ENCODE peak calls at places on chromosome 20, in six cellular contexts. G is activated gamma-delta T cell treated with anti-CD3 and anti-CD28 coated beads, Interleukin-2, amount 50 U/mL, for 16 hours; C is hepatic stellate cell; W is HCEC 1CT; U is breast epithelium; Q is NCI-H2029. S is an unnamed sample.

GRCh38 chr20:4546786-4547185 is 174.9 kb upstream of the PRND start:
- DNase-seq in U (no peak), W (peak; percentile 92), Q (no peak), C (peak; percentile 43), G (no peak), S (no peak)

GRCh38 chr20:62238569-62239277 is 402 bp downstream of the OSBPL2 start:
- DNase-seq in W (no peak), Q (peak; percentile 17), U (no peak), C (peak; percentile 55), G (no peak), S (no peak)

GRCh38 chr20:14959506-14960493 is 622.4 kb upstream of the FLRT3 start:
- DNase-seq in W (no peak), G (no peak), U (no peak), Q (no peak), C (no peak), S (no peak)

GRCh38 chr20:23686046-23686750 is 2.6 kb downstream of the CST4 start:
- DNase-seq in C (no peak), Q (no peak), U (no peak), W (no peak), G (no peak), S (no peak)

GRCh38 chr20:53792946-53793536 is 199.4 kb upstream of the ZNF217 start:
- DNase-seq in U (no peak), Q (no peak), G (no peak), C (no peak), W (no peak), S (no peak)

GRCh38 chr20:50459124-50459918 is 50.9 kb upstream of the PTPN1 start:
- DNase-seq in C (no peak), U (no peak), Q (no peak), G (no peak), W (no peak), S (no peak)

GRCh38 chr20:44188752-44189151 is 1.8 kb upstream of the JPH2 start:
- DNase-seq in C (no peak), W (no peak), U (no peak), G (no peak), Q (no peak), S (no peak)

GRCh38 chr20:37920679-37921322 is 17.9 kb downstream of the VSTM2L start:
- DNase-seq in U (no peak), C (no peak), G (no peak), W (no peak), Q (no peak), S (no peak)

GRCh38 chr20:36666181-36666740 is 20.3 kb upstream of the SLA2 start:
- DNase-seq in G (no peak), C (no peak), W (no peak), Q (no peak), U (no peak), S (no peak)

GRCh38 chr20:48006036-48006833 is 221.0 kb upstream of the SULF2 start:
- DNase-seq in C (no peak), W (no peak), G (no peak), Q (no peak), U (no peak), S (no peak)

GRCh38 chr20:58523072-58523681 is 8.0 kb upstream of the APCDD1L start:
- DNase-seq in U (no peak), Q (no peak), G (no peak), W (no peak), C (no peak), S (no peak)

GRCh38 chr20:25340380-25340779 is 50.3 kb downstream of the ABHD12 start:
- DNase-seq in G (no peak), Q (no peak), C (no peak), U (no peak), W (no peak), S (no peak)

GRCh38 chr20:53952528-53953096 is 117.8 kb downstream of the BCAS1 start:
- DNase-seq in Q (no peak), C (no peak), U (no peak), G (no peak), W (no peak), S (no peak)

GRCh38 chr20:44691424-44692423 is 23.4 kb upstream of the CCN5 start:
- DNase-seq in U (no peak), Q (no peak), G (no peak), W (no peak), C (no peak), S (no peak)

GRCh38 chr20:44979090-44979621 is 12.8 kb downstream of the STK4 start:
- DNase-seq in C (peak; percentile 36), U (no peak), Q (no peak), G (no peak), W (peak; percentile 23), S (no peak)

GRCh38 chr20:38434310-38434741 is 802 bp downstream of the SNHG17 start:
- DNase-seq in W (no peak), U (no peak), G (no peak), C (no peak), Q (no peak), S (no peak)

GRCh38 chr20:39047417-39047985 is 85.4 kb downstream of the DHX35 start:
- DNase-seq in U (no peak), G (no peak), Q (no peak), W (no peak), C (no peak), S (no peak)

GRCh38 chr20:35129647-35130069 is 17.5 kb downstream of the EDEM2 start:
- DNase-seq in W (peak; percentile 65), Q (peak; percentile 1), U (no peak), G (no peak), C (no peak), S (no peak)

GRCh38 chr20:14336667-14337066 is 745 bp downstream of the FLRT3 start:
- DNase-seq in Q (no peak), U (no peak), G (no peak), W (peak; percentile 10), C (no peak), S (no peak)

GRCh38 chr20:50335105-50335504 is 144.5 kb downstream of the CEBPB start:
- DNase-seq in C (peak; percentile 37), Q (peak; percentile 28), G (no peak), W (peak; percentile 27), U (no peak), S (peak; percentile 54)

S was measured in SHP77 treated with DMSO at 0.1 percent for 48 hours.